ENCODE peak calls at places on chromosomes 13 and 19, in five cellular contexts. V is GM12865, N is dorsolateral prefrontal cortex, T is cardiac muscle cell, A is cardiac fibroblast. H is an unnamed sample.
A peak's percentile ranks its signal among the peaks of the same experiment; 100 is the strongest.

GRCh38 chr19:39927524-39928356 is 6.7 kb downstream of the FCGBP start:
- DNase-seq in V (no peak), N (no peak), T (no peak), A (no peak), H (no peak)

GRCh38 chr13:97359181-97360057 is 74.5 kb upstream of the RAP2A start:
- DNase-seq in V (peak; percentile 72), N (no peak), T (peak; percentile 77), A (peak; percentile 87), H (peak; percentile 53)

GRCh38 chr13:51125495-51126226 is 14.6 kb upstream of the C13orf42 start:
- DNase-seq in V (peak; percentile 78), N (peak; percentile 16), T (peak; percentile 78), A (peak; percentile 70), H (peak; percentile 57)

GRCh38 chr13:114128348-114128623 is 4.1 kb downstream of the RASA3 start:
- DNase-seq in V (no peak), N (no peak), T (no peak), A (no peak), H (no peak)

GRCh38 chr19:56764296-56764695 is 76.2 kb downstream of the PEG3 start:
- DNase-seq in V (no peak), N (no peak), T (no peak), A (no peak), H (no peak)

GRCh38 chr13:110015253-110015652 is 228.9 kb upstream of the IRS2 start:
- DNase-seq in V (no peak), N (no peak), T (no peak), A (no peak), H (no peak)

GRCh38 chr19:35013047-35013819 is 13.1 kb downstream of the GRAMD1A start:
- DNase-seq in V (peak; percentile 78), N (no peak), T (peak; percentile 76), A (peak; percentile 82), H (peak; percentile 85)

GRCh38 chr13:75196112-75196855 is 285.7 kb downstream of the TBC1D4 start:
- DNase-seq in V (no peak), N (no peak), T (no peak), A (peak; percentile 88), H (no peak)

GRCh38 chr19:48630289-48631036 is 6.7 kb downstream of the DBP start:
- DNase-seq in V (no peak), N (no peak), T (peak; percentile 53), A (peak; percentile 87), H (no peak)

GRCh38 chr13:76017861-76018556 is 381.9 kb downstream of the LMO7 start:
- DNase-seq in V (no peak), N (no peak), T (no peak), A (no peak), H (no peak)

GRCh38 chr13:40970803-40971202 is 48.3 kb downstream of the ELF1 start:
- DNase-seq in V (no peak), N (no peak), T (no peak), A (no peak), H (no peak)

GRCh38 chr19:42657551-42657950 is 62.8 kb upstream of the CEACAM8 start:
- DNase-seq in V (no peak), N (no peak), T (no peak), A (no peak), H (no peak)

GRCh38 chr13:97911311-97912138 is 42.0 kb upstream of the IPO5 start:
- DNase-seq in V (peak; percentile 38), N (no peak), T (no peak), A (no peak), H (no peak)

GRCh38 chr19:55247621-55248099 is 11.2 kb downstream of the PPP6R1 start:
- DNase-seq in V (no peak), N (no peak), T (no peak), A (peak; percentile 73), H (no peak)

GRCh38 chr13:48449656-48450055 is 36.7 kb upstream of the LPAR6 start:
- DNase-seq in V (no peak), N (no peak), T (no peak), A (no peak), H (no peak)

GRCh38 chr19:15330801-15331418 is 1.4 kb downstream of the BRD4 start:
- DNase-seq in V (peak; percentile 41), N (no peak), T (peak; percentile 19), A (peak; percentile 59), H (no peak)

GRCh38 chr19:38697641-38698071 is 46.6 kb downstream of the CAPN12 start:
- DNase-seq in V (no peak), N (no peak), T (no peak), A (no peak), H (no peak)

DNA sequence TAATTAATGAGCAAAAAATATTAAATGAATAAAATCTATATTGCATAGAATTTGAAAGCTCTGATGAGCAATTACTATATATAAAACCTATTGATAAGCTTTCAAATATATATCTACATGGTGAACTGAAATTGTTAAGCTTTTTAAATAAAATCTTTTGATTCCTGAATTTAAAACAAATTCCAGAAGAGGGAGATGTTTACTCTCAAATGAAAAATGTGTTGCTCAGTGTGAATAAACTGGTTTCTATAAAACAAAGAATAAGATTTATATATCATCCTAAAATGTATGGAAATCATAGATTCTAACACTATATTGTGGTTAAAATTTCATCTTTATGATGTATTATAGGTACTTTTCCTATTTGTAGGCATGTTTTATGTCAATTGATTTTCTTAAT is 171.5 kb upstream of the SLITRK6 start:
- DNase-seq in V (no peak), N (no peak), T (no peak), A (peak; percentile 16), H (no peak)
- TF ChIP-seq CTCF in V (no peak), N (peak; percentile 5), T (no peak), A (no peak), H (peak; percentile 63)

GRCh38 chr19:29467824-29468401 is 57.9 kb upstream of the VSTM2B start:
- DNase-seq in V (peak; percentile 59), N (peak; percentile 41), T (peak; percentile 31), A (peak; percentile 35), H (no peak)
- TF ChIP-seq CTCF in V (peak; percentile 59), N (peak; percentile 65), T (peak; percentile 29), A (peak; percentile 32), H (peak; percentile 51)

DNA sequence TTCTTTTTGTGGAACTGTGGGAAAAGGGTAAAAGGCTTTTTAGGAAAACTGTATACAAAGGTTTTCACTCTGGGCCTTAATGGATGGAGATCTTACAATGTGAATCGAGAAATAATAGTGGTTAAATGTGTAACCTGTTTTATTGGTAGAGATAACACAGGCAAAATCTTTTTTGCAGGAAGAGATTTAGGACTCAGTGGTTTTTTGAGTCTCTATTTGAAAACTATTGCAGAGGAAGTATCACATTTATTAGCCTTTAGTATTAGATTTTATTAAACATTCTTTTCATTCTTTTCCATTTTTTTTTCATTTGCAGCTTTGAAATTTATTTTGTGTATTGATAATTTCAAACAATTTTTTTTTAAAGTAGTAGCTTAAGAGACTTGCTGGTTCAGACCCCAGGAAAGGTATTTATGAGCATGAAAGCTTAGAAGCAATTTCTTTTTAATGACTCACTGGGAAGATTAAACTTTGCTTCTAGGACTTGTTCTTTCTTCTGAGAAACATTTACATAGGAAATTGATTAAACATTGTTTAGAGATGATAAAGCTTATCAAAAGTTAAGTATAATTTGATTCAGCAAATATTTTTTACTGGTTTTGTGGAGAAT is 10.5 kb downstream of the KLF5 start:
- DNase-seq in V (no peak), N (no peak), T (no peak), A (peak; percentile 25), H (no peak)
- TF ChIP-seq CTCF in V (no peak), N (no peak), T (no peak), A (no peak), H (no peak)

DNA sequence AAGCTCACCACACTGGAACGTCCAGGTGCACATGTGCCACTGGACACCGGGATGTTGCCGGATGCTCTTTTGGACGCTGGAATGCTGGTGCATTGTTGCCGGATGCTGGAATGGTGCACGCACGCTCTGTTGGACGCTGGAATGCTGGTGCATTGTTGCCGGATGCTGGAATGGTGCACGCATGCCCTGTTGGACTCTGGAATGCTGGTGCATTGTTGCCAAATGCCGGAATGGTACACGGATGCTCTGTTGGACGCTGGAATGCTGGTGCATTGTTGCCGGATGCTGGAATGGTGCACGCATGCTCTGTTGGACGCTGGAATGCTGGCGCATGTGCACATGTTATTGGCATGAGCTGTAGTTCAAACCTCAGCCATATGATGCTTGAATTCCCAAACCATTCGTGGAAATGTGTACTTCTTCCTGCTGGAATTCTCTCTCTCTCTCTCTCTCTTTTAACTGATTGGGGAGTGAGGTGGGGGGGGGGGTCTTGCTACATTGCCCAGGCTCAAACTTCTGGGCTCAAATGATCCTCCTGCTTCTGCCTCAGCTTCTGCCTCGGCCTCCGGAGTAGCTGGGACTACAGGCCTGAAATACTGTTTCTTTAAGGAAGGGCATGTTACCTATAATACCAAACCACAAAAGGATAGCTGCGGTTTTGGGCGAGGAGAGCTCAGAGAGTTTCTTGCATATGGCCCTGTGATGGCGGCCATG is 1.2 kb upstream of the MCF2L start:
- DNase-seq in V (no peak), N (peak; percentile 1), T (no peak), A (no peak), H (no peak)
- TF ChIP-seq CTCF in V (no peak), N (no peak), T (no peak), A (no peak), H (no peak)

DNA sequence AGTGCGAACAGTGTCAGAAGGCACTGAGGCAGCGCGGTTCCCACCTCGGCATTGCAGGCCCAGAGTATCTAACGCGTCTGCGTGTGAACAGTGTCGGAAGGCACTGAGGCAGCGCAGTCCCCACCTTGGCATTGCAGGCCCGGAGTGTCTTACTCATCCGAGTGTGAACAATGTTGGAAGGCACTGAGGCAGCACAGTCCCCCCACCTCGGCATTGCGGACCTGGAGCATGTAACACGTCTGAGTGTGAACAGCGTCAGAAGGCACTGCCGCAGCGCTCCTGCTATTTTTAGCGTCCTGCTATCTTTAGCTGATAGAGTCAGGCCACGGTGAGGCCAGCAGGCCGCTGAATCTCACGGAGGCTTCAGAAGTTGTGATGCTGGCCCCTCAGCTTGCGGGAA is 39.6 kb downstream of the ATP11A start:
- DNase-seq in V (no peak), N (no peak), T (peak; percentile 95), A (peak; percentile 71), H (no peak)
- TF ChIP-seq CTCF in V (no peak), N (no peak), T (no peak), A (no peak), H (no peak)

GRCh38 chr13:60617863-60618733 is 221.1 kb downstream of the TDRD3 start:
- DNase-seq in V (no peak), N (no peak), T (peak; percentile 14), A (peak; percentile 56), H (no peak)
- TF ChIP-seq CTCF in V (peak; percentile 11), N (peak; percentile 10), T (peak; percentile 56), A (peak; percentile 72), H (peak; percentile 44)

GRCh38 chr19:45255611-45256157 is 4.6 kb downstream of the MARK4 start:
- DNase-seq in V (no peak), N (no peak), T (no peak), A (no peak), H (no peak)

GRCh38 chr19:45253396-45254027 is 2.4 kb downstream of the MARK4 start:
- DNase-seq in V (no peak), N (peak; percentile 41), T (no peak), A (peak; percentile 30), H (no peak)

GRCh38 chr19:45251452-45252354 is 632 bp downstream of the MARK4 start:
- DNase-seq in V (peak; percentile 18), N (no peak), T (peak; percentile 35), A (peak; percentile 35), H (peak; percentile 24)

GRCh38 chr19:45256836-45257235 is 5.8 kb downstream of the MARK4 start:
- DNase-seq in V (no peak), N (no peak), T (no peak), A (no peak), H (no peak)

GRCh38 chr19:45254044-45254531 is 3.0 kb downstream of the MARK4 start:
- DNase-seq in V (no peak), N (no peak), T (no peak), A (no peak), H (no peak)
- TF ChIP-seq CTCF in V (peak; percentile 31), N (no peak), T (peak; percentile 35), A (peak; percentile 38), H (peak; percentile 46)

H was measured in neural crest cell.